ENCODE peak calls at places on chromosome 11, in four cellular contexts. G is GM12865, H is AG10803, U is kidney. N is an unnamed sample.

GRCh38 chr11:78265326-78265725 is 76.6 kb downstream of the USP35 start:
- DNase-seq in G (no peak), H (no peak), U (no peak), N (no peak)

GRCh38 chr11:83007477-83007876 is 64.2 kb downstream of the RAB30 start:
- DNase-seq in G (no peak), H (no peak), U (no peak), N (no peak)

GRCh38 chr11:47946682-47947575 is 33.4 kb upstream of the PTPRJ start:
- DNase-seq in G (peak; percentile 11), H (peak; percentile 96), U (peak; percentile 91), N (no peak)

GRCh38 chr11:66100272-66101037 is 30.4 kb downstream of the PACS1 start:
- DNase-seq in G (peak; percentile 86), H (no peak), U (peak; percentile 92), N (peak; percentile 41)

GRCh38 chr11:21988477-21988876 is 204.4 kb upstream of the ANO5 start:
- DNase-seq in G (no peak), H (no peak), U (no peak), N (no peak)

GRCh38 chr11:70622091-70622490 is 223.8 kb downstream of the CTTN start:
- DNase-seq in G (no peak), H (no peak), U (no peak), N (no peak)

GRCh38 chr11:134052988-134053945 is 15.6 kb upstream of the JAM3 start:
- DNase-seq in G (no peak), H (peak; percentile 56), U (no peak), N (no peak)

GRCh38 chr11:119787074-119787461 is 58.1 kb upstream of the NECTIN1 start:
- DNase-seq in G (no peak), H (no peak), U (peak; percentile 56), N (no peak)

GRCh38 chr11:95764267-95764898 is 25.2 kb downstream of the FAM76B start:
- DNase-seq in G (peak; percentile 61), H (peak; percentile 72), U (no peak), N (no peak)

GRCh38 chr11:75233688-75234295 is 6.8 kb upstream of the TPBGL start:
- DNase-seq in G (peak; percentile 23), H (peak; percentile 46), U (no peak), N (no peak)

GRCh38 chr11:20360650-20361049 is 2.9 kb upstream of the HTATIP2 start:
- DNase-seq in G (peak; percentile 44), H (peak; percentile 27), U (no peak), N (no peak)

DNA sequence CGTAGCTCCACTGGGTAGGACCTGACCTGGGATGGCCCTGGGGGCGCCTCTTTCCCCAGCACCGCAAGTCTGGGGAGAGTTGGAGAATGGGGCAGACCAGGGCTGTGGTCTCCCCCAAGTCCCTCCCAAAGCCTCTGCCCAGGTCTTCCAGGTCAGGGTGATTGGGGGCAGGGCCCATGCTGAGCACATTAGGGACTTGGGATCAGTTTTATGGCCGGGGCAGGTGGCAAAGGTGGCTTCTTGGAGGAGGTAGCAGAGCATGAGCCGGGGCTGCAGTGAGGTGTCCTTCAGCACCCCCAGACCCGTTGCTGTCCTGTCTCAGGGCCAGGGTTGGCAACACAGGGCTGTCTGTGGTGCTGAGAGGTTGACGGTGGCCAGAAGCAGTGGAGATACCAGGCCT is 6.0 kb downstream of the RELT start:
- DNase-seq in G (no peak), H (no peak), U (no peak), N (no peak)
- TF ChIP-seq CTCF in G (no peak), H (no peak), U (no peak), N (no peak)

DNA sequence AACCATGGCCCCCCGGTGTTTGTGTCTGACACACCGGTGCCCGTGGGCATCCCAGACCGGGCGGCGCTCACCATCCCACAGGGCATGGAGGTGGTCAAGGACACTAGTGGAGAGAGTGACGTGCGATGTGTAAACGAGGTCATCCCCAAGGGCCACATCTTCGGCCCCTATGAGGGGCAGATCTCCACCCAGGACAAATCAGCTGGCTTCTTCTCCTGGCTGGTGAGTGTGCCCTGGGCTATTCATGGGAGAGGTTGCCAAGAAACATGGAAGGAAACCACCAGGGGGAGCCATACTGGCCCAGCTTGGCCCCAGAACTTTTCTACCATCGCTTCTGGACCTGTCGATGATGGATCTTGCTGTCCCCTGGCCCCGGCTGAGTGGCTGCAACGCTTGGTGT is 36.5 kb downstream of the PRDM11 start:
- DNase-seq in G (peak; percentile 12), H (peak; percentile 23), U (no peak), N (no peak)
- TF ChIP-seq CTCF in G (peak; percentile 39), H (peak; percentile 50), U (peak; percentile 46), N (no peak)

DNA sequence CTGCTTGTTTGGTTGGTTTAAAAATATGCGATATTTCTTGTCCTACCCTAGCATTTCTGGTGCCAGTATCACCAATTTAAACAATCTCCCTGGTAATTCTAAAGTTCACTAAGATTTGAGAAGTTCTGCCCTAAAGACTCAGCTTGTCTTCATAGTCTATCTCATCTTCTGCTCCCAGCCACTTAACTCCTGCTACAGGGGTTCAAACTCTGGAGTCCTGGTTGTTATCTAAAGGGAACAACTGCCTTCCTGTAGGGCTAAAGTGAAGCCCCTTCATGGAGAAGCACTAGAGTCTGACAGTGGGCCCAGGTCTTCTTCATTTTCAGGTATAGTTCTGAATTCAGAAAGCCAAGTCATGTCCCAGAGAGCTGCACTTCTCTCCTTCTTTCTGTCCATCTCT is 73.2 kb downstream of the CTNND1 start:
- DNase-seq in G (no peak), H (no peak), U (no peak), N (no peak)
- TF ChIP-seq CTCF in G (no peak), H (no peak), U (no peak), N (no peak)

GRCh38 chr11:31871310-31872073 is 60.4 kb upstream of the PAX6 start:
- DNase-seq in G (peak; percentile 7), H (no peak), U (no peak), N (no peak)
- TF ChIP-seq CTCF in G (no peak), H (no peak), U (no peak), N (no peak)

GRCh38 chr11:4203603-4204360 is 109.2 kb downstream of the RRM1 start:
- DNase-seq in G (no peak), H (no peak), U (no peak), N (no peak)
- TF ChIP-seq CTCF in G (no peak), H (peak; percentile 4), U (no peak), N (no peak)

GRCh38 chr11:116452447-116452846 is 320.3 kb downstream of the BUD13 start:
- DNase-seq in G (no peak), H (no peak), U (no peak), N (no peak)

GRCh38 chr11:116457336-116458007 is 315.3 kb downstream of the BUD13 start:
- DNase-seq in G (no peak), H (no peak), U (no peak), N (no peak)

GRCh38 chr11:116454951-116455350 is 317.8 kb downstream of the BUD13 start:
- DNase-seq in G (no peak), H (no peak), U (no peak), N (no peak)

GRCh38 chr11:116458546-116458945 is 314.2 kb downstream of the BUD13 start:
- DNase-seq in G (no peak), H (no peak), U (no peak), N (no peak)

GRCh38 chr11:116454020-116454645 is 318.7 kb downstream of the BUD13 start:
- DNase-seq in G (peak; percentile 56), H (peak; percentile 46), U (no peak), N (no peak)
- TF ChIP-seq CTCF in G (peak; percentile 64), H (peak; percentile 71), U (peak; percentile 77), N (no peak)

GRCh38 chr11:15501566-15501965 is 386.8 kb downstream of the INSC start:
- DNase-seq in G (no peak), H (no peak), U (no peak), N (no peak)

GRCh38 chr11:15497366-15497765 is 382.6 kb downstream of the INSC start:
- DNase-seq in G (no peak), H (no peak), U (no peak), N (no peak)

GRCh38 chr11:15505155-15505554 is 390.4 kb downstream of the INSC start:
- DNase-seq in G (no peak), H (no peak), U (no peak), N (no peak)

GRCh38 chr11:15499684-15500083 is 385.0 kb downstream of the INSC start:
- DNase-seq in G (no peak), H (no peak), U (no peak), N (no peak)

GRCh38 chr11:15500643-15501042 is 385.9 kb downstream of the INSC start:
- DNase-seq in G (no peak), H (no peak), U (no peak), N (no peak)
- TF ChIP-seq CTCF in G (no peak), H (no peak), U (no peak), N (no peak)